ENCODE peak calls at places on chromosomes 11 and 22, in nine cellular contexts. One of them, this sample, is unnamed.
A peak's percentile ranks its signal among the peaks of the same experiment; 100 is the strongest.

GRCh38 chr22:30423296-30423958 is 2.1 kb upstream of the MTFP1 start:
- DNase-seq in A549: no peak
- DNase-seq in uterus: no peak
- DNase-seq in lung: peak; percentile 66
- DNase-seq in suprapubic skin: peak; percentile 87
- DNase-seq in fibroblast of lung: no peak
- DNase-seq in astrocyte: no peak
- DNase-seq in left ventricle myocardium inferior: peak; percentile 74
- DNase-seq in stomach: no peak
- DNase-seq in this sample: no peak

GRCh38 chr22:22086501-22087158 is 104.0 kb upstream of the TOP3B start:
- DNase-seq in lung: no peak
- DNase-seq in suprapubic skin: no peak
- DNase-seq in uterus: no peak
- DNase-seq in fibroblast of lung: peak; percentile 2
- DNase-seq in stomach: no peak
- DNase-seq in left ventricle myocardium inferior: no peak
- DNase-seq in A549: no peak
- DNase-seq in astrocyte: peak; percentile 0
- DNase-seq in this sample: no peak

GRCh38 chr11:2751523-2752203 is 51.9 kb upstream of the KCNQ1OT1 start:
- DNase-seq in left ventricle myocardium inferior: peak; percentile 7
- DNase-seq in suprapubic skin: peak; percentile 50
- DNase-seq in uterus: no peak
- DNase-seq in lung: no peak
- DNase-seq in fibroblast of lung: no peak
- DNase-seq in stomach: no peak
- DNase-seq in A549: no peak
- DNase-seq in astrocyte: no peak
- DNase-seq in this sample: no peak

GRCh38 chr22:42296381-42296853 is 26.0 kb upstream of the TCF20 start:
- DNase-seq in suprapubic skin: no peak
- DNase-seq in stomach: peak; percentile 30
- DNase-seq in lung: no peak
- DNase-seq in left ventricle myocardium inferior: peak; percentile 51
- DNase-seq in fibroblast of lung: no peak
- DNase-seq in astrocyte: no peak
- DNase-seq in A549: no peak
- DNase-seq in uterus: no peak
- DNase-seq in this sample: no peak

GRCh38 chr11:75475767-75476650 is 43.0 kb upstream of the KLHL35 start:
- DNase-seq in uterus: peak; percentile 66
- DNase-seq in fibroblast of lung: peak; percentile 41
- DNase-seq in astrocyte: no peak
- DNase-seq in suprapubic skin: no peak
- DNase-seq in stomach: peak; percentile 30
- DNase-seq in lung: no peak
- DNase-seq in A549: no peak
- DNase-seq in left ventricle myocardium inferior: peak; percentile 45
- DNase-seq in this sample: peak; percentile 59

GRCh38 chr11:8913961-8914660 is 3.1 kb downstream of the AKIP1 start:
- DNase-seq in lung: no peak
- DNase-seq in A549: peak; percentile 40
- DNase-seq in astrocyte: peak; percentile 47
- DNase-seq in left ventricle myocardium inferior: no peak
- DNase-seq in fibroblast of lung: peak; percentile 54
- DNase-seq in suprapubic skin: no peak
- DNase-seq in uterus: peak; percentile 36
- DNase-seq in stomach: no peak
- DNase-seq in this sample: no peak

GRCh38 chr11:79173615-79174014 is 267.2 kb downstream of the TENM4 start:
- DNase-seq in lung: no peak
- DNase-seq in left ventricle myocardium inferior: no peak
- DNase-seq in uterus: peak; percentile 22
- DNase-seq in stomach: no peak
- DNase-seq in suprapubic skin: no peak
- DNase-seq in fibroblast of lung: peak; percentile 84
- DNase-seq in astrocyte: peak; percentile 78
- DNase-seq in A549: no peak
- DNase-seq in this sample: peak; percentile 35

GRCh38 chr11:1450958-1451710 is 35.4 kb downstream of the MOB2 start:
- DNase-seq in left ventricle myocardium inferior: no peak
- DNase-seq in stomach: no peak
- DNase-seq in suprapubic skin: no peak
- DNase-seq in A549: no peak
- DNase-seq in uterus: no peak
- DNase-seq in lung: no peak
- DNase-seq in fibroblast of lung: no peak
- DNase-seq in astrocyte: no peak
- DNase-seq in this sample: no peak

GRCh38 chr11:45922425-45923082 is at the start of gene LARGE2:
- DNase-seq in uterus: peak; percentile 14
- DNase-seq in stomach: peak; percentile 78
- DNase-seq in fibroblast of lung: no peak
- DNase-seq in lung: peak; percentile 66
- DNase-seq in left ventricle myocardium inferior: peak; percentile 8
- DNase-seq in A549: peak; percentile 48
- DNase-seq in suprapubic skin: no peak
- DNase-seq in astrocyte: no peak
- DNase-seq in this sample: no peak
- H3K4me3 ChIP-seq in uterus: no peak within 1 kb of the TSS
- H3K4me3 ChIP-seq in stomach: peak within 1 kb of the TSS; percentile 62
- H3K4me3 ChIP-seq in fibroblast of lung: no peak within 1 kb of the TSS
- H3K4me3 ChIP-seq in lung: no peak within 1 kb of the TSS
- H3K4me3 ChIP-seq in left ventricle myocardium inferior: peak within 1 kb of the TSS; percentile 56
- H3K4me3 ChIP-seq in A549: peak within 1 kb of the TSS; percentile 55
- H3K4me3 ChIP-seq in suprapubic skin: peak within 1 kb of the TSS; percentile 57
- H3K4me3 ChIP-seq in astrocyte: no peak within 1 kb of the TSS
- H3K4me3 ChIP-seq in this sample: peak within 1 kb of the TSS; percentile 9

GRCh38 chr11:67059671-67060070 is 3.0 kb downstream of the RHOD start:
- DNase-seq in left ventricle myocardium inferior: no peak
- DNase-seq in uterus: no peak
- DNase-seq in stomach: no peak
- DNase-seq in astrocyte: no peak
- DNase-seq in lung: no peak
- DNase-seq in suprapubic skin: no peak
- DNase-seq in fibroblast of lung: no peak
- DNase-seq in A549: no peak
- DNase-seq in this sample: no peak
- H3K27ac ChIP-seq in left ventricle myocardium inferior: peak overlapping the region; percentile 39
- H3K27ac ChIP-seq in uterus: no peak overlapping the region
- H3K27ac ChIP-seq in stomach: no peak overlapping the region
- H3K27ac ChIP-seq in astrocyte: no peak overlapping the region
- H3K27ac ChIP-seq in lung: no peak overlapping the region
- H3K27ac ChIP-seq in suprapubic skin: no peak overlapping the region
- H3K27ac ChIP-seq in fibroblast of lung: no peak overlapping the region
- H3K27ac ChIP-seq in A549: peak overlapping the region; percentile 56
- H3K27ac ChIP-seq in this sample: no peak overlapping the region

GRCh38 chr11:61659413-61660196 is 20.6 kb upstream of the DAGLA start:
- DNase-seq in fibroblast of lung: no peak
- DNase-seq in astrocyte: no peak
- DNase-seq in left ventricle myocardium inferior: no peak
- DNase-seq in suprapubic skin: no peak
- DNase-seq in stomach: no peak
- DNase-seq in A549: no peak
- DNase-seq in lung: no peak
- DNase-seq in uterus: no peak
- DNase-seq in this sample: no peak
- TF ChIP-seq CTCF in fibroblast of lung: no peak
- TF ChIP-seq CTCF in astrocyte: no peak
- TF ChIP-seq CTCF in left ventricle myocardium inferior: no peak
- TF ChIP-seq CTCF in suprapubic skin: no peak
- TF ChIP-seq CTCF in stomach: no peak
- TF ChIP-seq CTCF in A549: no peak
- TF ChIP-seq CTCF in lung: no peak
- TF ChIP-seq CTCF in uterus: no peak
- TF ChIP-seq CTCF in this sample: no peak

DNA sequence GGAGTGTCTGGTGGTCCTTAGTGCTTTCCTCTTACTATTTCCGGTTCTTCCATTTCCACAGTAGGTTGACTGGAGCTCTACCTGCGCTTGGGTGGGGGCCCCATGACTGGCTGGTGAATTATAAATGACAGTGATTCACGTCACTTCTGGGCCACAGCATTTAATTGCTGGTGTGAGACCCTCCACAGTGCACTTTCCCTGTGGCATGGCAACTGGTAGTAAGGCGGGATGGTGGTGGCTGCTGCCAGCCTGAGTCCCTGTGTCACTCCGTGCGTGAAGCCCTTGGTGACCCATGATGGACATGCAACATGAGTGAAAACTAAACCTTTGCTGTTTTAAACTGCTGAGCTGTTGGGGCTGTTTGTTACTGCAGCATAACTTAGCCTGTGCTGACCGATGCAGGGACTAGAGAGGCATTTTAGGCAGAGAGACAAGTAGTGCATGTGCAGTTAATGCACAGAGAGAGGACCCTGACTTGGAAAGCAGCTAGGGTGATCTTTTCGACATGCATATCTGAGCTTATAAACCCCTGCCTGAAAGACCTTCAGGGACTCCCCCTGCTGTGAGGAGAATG is 3.1 kb downstream of the PRDM11 start:
- DNase-seq in left ventricle myocardium inferior: no peak
- DNase-seq in A549: no peak
- DNase-seq in suprapubic skin: no peak
- DNase-seq in lung: no peak
- DNase-seq in uterus: no peak
- DNase-seq in fibroblast of lung: no peak
- DNase-seq in astrocyte: no peak
- DNase-seq in stomach: no peak
- DNase-seq in this sample: no peak
- H3K4me3 ChIP-seq in left ventricle myocardium inferior: no peak overlapping the region
- H3K4me3 ChIP-seq in A549: no peak overlapping the region
- H3K4me3 ChIP-seq in suprapubic skin: no peak overlapping the region
- H3K4me3 ChIP-seq in lung: no peak overlapping the region
- H3K4me3 ChIP-seq in uterus: no peak overlapping the region
- H3K4me3 ChIP-seq in fibroblast of lung: no peak overlapping the region
- H3K4me3 ChIP-seq in astrocyte: no peak overlapping the region
- H3K4me3 ChIP-seq in stomach: no peak overlapping the region
- H3K4me3 ChIP-seq in this sample: no peak overlapping the region

GRCh38 chr11:12797996-12798395 is 123.8 kb downstream of the TEAD1 start:
- DNase-seq in left ventricle myocardium inferior: no peak
- DNase-seq in uterus: no peak
- DNase-seq in suprapubic skin: no peak
- DNase-seq in astrocyte: no peak
- DNase-seq in lung: no peak
- DNase-seq in A549: no peak
- DNase-seq in stomach: no peak
- DNase-seq in fibroblast of lung: no peak
- DNase-seq in this sample: no peak
- H3K27ac ChIP-seq in left ventricle myocardium inferior: no peak overlapping the region
- H3K27ac ChIP-seq in uterus: no peak overlapping the region
- H3K27ac ChIP-seq in suprapubic skin: no peak overlapping the region
- H3K27ac ChIP-seq in astrocyte: no peak overlapping the region
- H3K27ac ChIP-seq in lung: no peak overlapping the region
- H3K27ac ChIP-seq in A549: no peak overlapping the region
- H3K27ac ChIP-seq in stomach: no peak overlapping the region
- H3K27ac ChIP-seq in fibroblast of lung: no peak overlapping the region
- H3K27ac ChIP-seq in this sample: no peak overlapping the region

This sample was measured in tibial nerve.